ENCODE peak calls at places on chromosomes 11 and 22, in ten cellular contexts. R, C, Z, L, K, O, A, U, B and M are unnamed samples.

GRCh38 chr11:64206457-64207246 is at the start of gene FERMT3:
- DNase-seq in R (no peak), C (no peak), Z (peak; percentile 63), L (peak; percentile 78), K (peak; percentile 71), O (no peak), A (no peak), U (no peak), B (no peak), M (no peak)

GRCh38 chr11:111937461-111937769 is 272 bp downstream of the DIXDC1 start:
- DNase-seq in R (no peak), C (no peak), Z (no peak), L (no peak), K (no peak), O (no peak), A (no peak), U (no peak), B (no peak), M (no peak)

GRCh38 chr11:34916810-34917780 is 677 bp downstream of the PDHX start:
- DNase-seq in R (no peak), C (peak; percentile 12), Z (no peak), L (no peak), K (no peak), O (no peak), A (peak; percentile 34), U (peak; percentile 30), B (peak; percentile 60), M (peak; percentile 63)

GRCh38 chr22:50105529-50106100 is 15.8 kb downstream of the MOV10L1 start:
- DNase-seq in R (no peak), C (no peak), Z (no peak), L (no peak), K (no peak), O (peak; percentile 27), A (no peak), U (peak; percentile 64), B (peak; percentile 53), M (no peak)

GRCh38 chr11:117222991-117223740 is 8.7 kb downstream of the PCSK7 start:
- DNase-seq in R (no peak), C (no peak), Z (no peak), L (no peak), K (no peak), O (no peak), A (no peak), U (no peak), B (no peak), M (no peak)

GRCh38 chr11:10551845-10552352 is 10.9 kb upstream of the RNF141 start:
- DNase-seq in R (no peak), C (no peak), Z (no peak), L (no peak), K (no peak), O (no peak), A (no peak), U (no peak), B (no peak), M (no peak)

GRCh38 chr11:43992834-43993637 is 50.6 kb downstream of the C11orf96 start:
- DNase-seq in R (no peak), C (no peak), Z (no peak), L (peak; percentile 60), K (no peak), O (no peak), A (no peak), U (peak; percentile 53), B (peak; percentile 57), M (no peak)

GRCh38 chr11:78216571-78217287 is 28.0 kb downstream of the USP35 start:
- DNase-seq in R (no peak), C (peak; percentile 70), Z (no peak), L (no peak), K (no peak), O (no peak), A (no peak), U (no peak), B (peak; percentile 35), M (no peak)